ENCODE peak calls at places on chromosomes 1 and 21, in six cellular contexts. One of them, this sample, is unnamed.

GRCh38 chr1:171128463-171128862 is 37.8 kb downstream of the FMO3 start:
- DNase-seq in H1: no peak
- DNase-seq in sigmoid colon: peak
- DNase-seq in IMR-90: no peak
- DNase-seq in BJ: no peak
- DNase-seq in kidney epithelial cell: no peak
- DNase-seq in this sample: no peak

GRCh38 chr1:245873068-245873467 is 634.0 kb downstream of the SMYD3 start:
- DNase-seq in H1: no peak
- DNase-seq in sigmoid colon: no peak
- DNase-seq in IMR-90: peak
- DNase-seq in kidney epithelial cell: no peak
- DNase-seq in BJ: no peak
- DNase-seq in this sample: no peak

GRCh38 chr1:234726359-234726836 is 116.4 kb upstream of the IRF2BP2 start:
- DNase-seq in H1: no peak
- DNase-seq in kidney epithelial cell: no peak
- DNase-seq in IMR-90: peak
- DNase-seq in BJ: no peak
- DNase-seq in sigmoid colon: peak
- DNase-seq in this sample: no peak

GRCh38 chr1:166391677-166392076 is 224.9 kb upstream of the FAM78B start:
- DNase-seq in sigmoid colon: no peak
- DNase-seq in kidney epithelial cell: no peak
- DNase-seq in H1: no peak
- DNase-seq in BJ: no peak
- DNase-seq in IMR-90: no peak
- DNase-seq in this sample: no peak

GRCh38 chr1:236284291-236284711 is 2.5 kb upstream of the ERO1B start:
- DNase-seq in IMR-90: no peak
- DNase-seq in kidney epithelial cell: no peak
- DNase-seq in sigmoid colon: no peak
- DNase-seq in BJ: no peak
- DNase-seq in H1: no peak
- DNase-seq in this sample: no peak

GRCh38 chr1:238176441-238176840 is 285.7 kb upstream of the ZP4 start:
- DNase-seq in sigmoid colon: no peak
- DNase-seq in H1: no peak
- DNase-seq in BJ: no peak
- DNase-seq in kidney epithelial cell: no peak
- DNase-seq in IMR-90: no peak
- DNase-seq in this sample: no peak

GRCh38 chr21:44434936-44435635 is 20.2 kb upstream of the LRRC3 start:
- DNase-seq in IMR-90: no peak
- DNase-seq in kidney epithelial cell: no peak
- DNase-seq in BJ: no peak
- DNase-seq in sigmoid colon: peak
- DNase-seq in H1: no peak
- DNase-seq in this sample: peak

GRCh38 chr21:30269803-30270530 is 12.8 kb downstream of the KRTAP24-1 start:
- DNase-seq in sigmoid colon: no peak
- DNase-seq in H1: no peak
- DNase-seq in IMR-90: no peak
- DNase-seq in BJ: no peak
- DNase-seq in kidney epithelial cell: no peak
- DNase-seq in this sample: no peak

GRCh38 chr1:181674617-181675016 is 191.3 kb downstream of the CACNA1E start:
- DNase-seq in BJ: no peak
- DNase-seq in IMR-90: no peak
- DNase-seq in H1: no peak
- DNase-seq in kidney epithelial cell: no peak
- DNase-seq in sigmoid colon: no peak
- DNase-seq in this sample: no peak

GRCh38 chr21:38945536-38946245 is 140.0 kb downstream of the ETS2 start:
- DNase-seq in BJ: no peak
- DNase-seq in IMR-90: peak
- DNase-seq in kidney epithelial cell: no peak
- DNase-seq in sigmoid colon: no peak
- DNase-seq in H1: peak
- DNase-seq in this sample: no peak

GRCh38 chr1:33163621-33164071 is 18.2 kb downstream of the TRIM62 start:
- DNase-seq in IMR-90: peak
- DNase-seq in kidney epithelial cell: no peak
- DNase-seq in BJ: no peak
- DNase-seq in sigmoid colon: no peak
- DNase-seq in H1: no peak
- DNase-seq in this sample: no peak

GRCh38 chr1:31981976-31982375 is 31.7 kb upstream of the KHDRBS1 start:
- DNase-seq in sigmoid colon: no peak
- DNase-seq in IMR-90: no peak
- DNase-seq in BJ: no peak
- DNase-seq in H1: no peak
- DNase-seq in kidney epithelial cell: no peak
- DNase-seq in this sample: no peak

GRCh38 chr1:22831729-22832413 is 121.2 kb downstream of the EPHB2 start:
- DNase-seq in IMR-90: peak
- DNase-seq in sigmoid colon: no peak
- DNase-seq in H1: no peak
- DNase-seq in BJ: peak
- DNase-seq in kidney epithelial cell: peak
- DNase-seq in this sample: no peak

DNA sequence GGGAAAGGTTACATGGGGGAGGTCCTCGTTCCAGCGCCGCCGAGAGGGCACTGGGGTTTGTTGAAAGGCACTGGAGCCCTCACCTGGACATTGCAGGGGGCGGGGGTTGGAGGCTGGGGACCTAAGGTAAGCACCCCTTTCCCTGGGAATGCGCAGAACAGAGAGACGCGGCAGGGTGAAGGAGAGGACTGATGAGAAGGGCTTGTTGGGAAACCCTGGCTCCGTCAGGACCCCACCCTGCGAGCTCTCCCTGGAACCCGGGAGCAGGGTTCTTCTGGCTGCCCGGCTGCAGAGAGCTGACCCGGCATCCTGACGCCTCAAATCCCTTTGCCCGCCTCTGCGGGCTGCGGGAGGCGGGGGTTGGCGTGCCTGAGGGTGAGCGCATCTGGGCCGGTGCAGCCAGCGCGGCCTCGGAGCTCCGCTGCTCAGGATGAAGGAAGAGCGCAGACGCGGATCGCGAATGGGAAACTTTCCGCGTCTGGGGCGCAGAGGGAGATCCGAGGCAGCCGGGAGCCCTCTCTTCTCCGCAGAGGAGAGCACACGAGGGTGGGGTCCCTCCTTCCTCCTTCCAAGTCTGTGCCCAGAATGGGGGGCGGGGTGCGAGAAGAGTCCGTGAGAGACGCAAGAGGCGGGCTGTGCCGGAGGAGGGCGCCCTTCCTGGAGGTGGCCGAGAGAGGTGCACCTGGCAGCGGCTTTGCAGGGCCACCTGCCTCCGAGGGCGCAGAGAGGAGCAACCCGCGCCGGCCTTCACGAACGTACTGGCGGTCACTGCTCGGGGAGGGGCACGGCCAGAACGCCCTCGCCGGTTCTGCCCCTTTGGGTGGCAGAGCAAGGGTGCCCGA is 2.4 kb downstream of the IGSF21 start:
- DNase-seq in sigmoid colon: no peak
- DNase-seq in IMR-90: no peak
- DNase-seq in H1: peak
- DNase-seq in kidney epithelial cell: no peak
- DNase-seq in BJ: no peak
- DNase-seq in this sample: peak
- TF ChIP-seq CTCF in sigmoid colon: no peak
- TF ChIP-seq CTCF in IMR-90: no peak
- TF ChIP-seq CTCF in H1: peak
- TF ChIP-seq CTCF in kidney epithelial cell: peak
- TF ChIP-seq CTCF in BJ: peak
- TF ChIP-seq CTCF in this sample: peak

GRCh38 chr1:25532970-25533369 is 10.4 kb upstream of the LDLRAP1 start:
- DNase-seq in sigmoid colon: no peak
- DNase-seq in IMR-90: no peak
- DNase-seq in kidney epithelial cell: no peak
- DNase-seq in BJ: no peak
- DNase-seq in H1: no peak
- DNase-seq in this sample: no peak
- TF ChIP-seq CTCF in sigmoid colon: no peak
- TF ChIP-seq CTCF in IMR-90: no peak
- TF ChIP-seq CTCF in kidney epithelial cell: no peak
- TF ChIP-seq CTCF in BJ: no peak
- TF ChIP-seq CTCF in H1: peak
- TF ChIP-seq CTCF in this sample: no peak

DNA sequence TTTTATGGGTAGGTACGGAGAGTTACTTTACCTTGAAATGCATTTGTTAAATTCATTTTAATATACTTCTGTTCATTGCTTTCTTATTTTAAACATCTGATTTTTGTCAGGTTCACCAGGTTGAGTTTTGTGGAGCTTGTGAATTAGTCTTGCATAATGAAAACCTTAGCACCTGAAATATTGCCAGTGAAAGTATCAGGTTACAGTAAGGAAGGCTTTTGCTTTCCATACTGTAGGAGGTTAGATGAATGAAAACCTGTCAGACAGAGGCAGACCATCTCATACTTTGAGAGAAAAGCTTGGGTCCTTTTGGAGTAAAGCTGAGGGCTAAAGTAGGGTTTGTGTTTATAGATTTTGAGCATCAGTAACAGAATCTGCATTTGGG is 34.7 kb downstream of the THRAP3 start:
- DNase-seq in sigmoid colon: no peak
- DNase-seq in BJ: no peak
- DNase-seq in kidney epithelial cell: no peak
- DNase-seq in H1: no peak
- DNase-seq in IMR-90: peak
- DNase-seq in this sample: no peak
- TF ChIP-seq CTCF in sigmoid colon: no peak
- TF ChIP-seq CTCF in BJ: no peak
- TF ChIP-seq CTCF in kidney epithelial cell: no peak
- TF ChIP-seq CTCF in H1: no peak
- TF ChIP-seq CTCF in IMR-90: no peak
- TF ChIP-seq CTCF in this sample: no peak

GRCh38 chr21:43268086-43268803 is 99.4 kb downstream of the CRYAA start:
- DNase-seq in sigmoid colon: no peak
- DNase-seq in H1: no peak
- DNase-seq in IMR-90: no peak
- DNase-seq in kidney epithelial cell: no peak
- DNase-seq in BJ: no peak
- DNase-seq in this sample: no peak

GRCh38 chr21:43268804-43269186 is 100.0 kb downstream of the CRYAA start:
- DNase-seq in H1: no peak
- DNase-seq in kidney epithelial cell: no peak
- DNase-seq in BJ: no peak
- DNase-seq in IMR-90: no peak
- DNase-seq in sigmoid colon: no peak
- DNase-seq in this sample: no peak

GRCh38 chr21:43270800-43271261 is 102.0 kb downstream of the CRYAA start:
- DNase-seq in BJ: no peak
- DNase-seq in H1: no peak
- DNase-seq in kidney epithelial cell: no peak
- DNase-seq in sigmoid colon: no peak
- DNase-seq in IMR-90: no peak
- DNase-seq in this sample: no peak

GRCh38 chr21:43269981-43270670 is 101.3 kb downstream of the CRYAA start:
- DNase-seq in sigmoid colon: no peak
- DNase-seq in H1: no peak
- DNase-seq in IMR-90: no peak
- DNase-seq in BJ: no peak
- DNase-seq in kidney epithelial cell: no peak
- DNase-seq in this sample: no peak

DNA sequence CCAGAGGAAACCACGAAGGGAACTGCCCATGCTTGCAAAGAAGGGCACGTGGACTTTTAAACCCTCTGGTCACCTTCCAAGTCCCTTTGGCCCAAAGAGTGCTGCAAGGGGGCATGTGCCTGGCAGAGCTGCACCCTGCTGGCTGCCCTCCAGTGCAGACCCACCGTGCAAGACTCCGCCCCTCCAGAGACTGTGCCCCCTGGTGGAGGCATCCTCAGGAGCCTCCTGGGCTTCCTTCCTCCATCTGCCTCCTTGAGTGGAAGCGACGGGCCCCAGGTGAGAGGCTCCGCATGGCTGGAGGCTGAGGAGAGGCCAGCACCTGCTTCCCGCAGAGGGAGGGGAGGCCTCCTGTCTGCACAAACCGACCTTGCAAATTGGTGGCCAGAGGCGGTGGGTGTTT is 100.7 kb downstream of the CRYAA start:
- DNase-seq in sigmoid colon: no peak
- DNase-seq in H1: no peak
- DNase-seq in BJ: no peak
- DNase-seq in IMR-90: no peak
- DNase-seq in kidney epithelial cell: no peak
- DNase-seq in this sample: no peak
- TF ChIP-seq CTCF in sigmoid colon: no peak
- TF ChIP-seq CTCF in H1: peak
- TF ChIP-seq CTCF in BJ: peak
- TF ChIP-seq CTCF in IMR-90: peak
- TF ChIP-seq CTCF in kidney epithelial cell: peak
- TF ChIP-seq CTCF in this sample: peak

DNA sequence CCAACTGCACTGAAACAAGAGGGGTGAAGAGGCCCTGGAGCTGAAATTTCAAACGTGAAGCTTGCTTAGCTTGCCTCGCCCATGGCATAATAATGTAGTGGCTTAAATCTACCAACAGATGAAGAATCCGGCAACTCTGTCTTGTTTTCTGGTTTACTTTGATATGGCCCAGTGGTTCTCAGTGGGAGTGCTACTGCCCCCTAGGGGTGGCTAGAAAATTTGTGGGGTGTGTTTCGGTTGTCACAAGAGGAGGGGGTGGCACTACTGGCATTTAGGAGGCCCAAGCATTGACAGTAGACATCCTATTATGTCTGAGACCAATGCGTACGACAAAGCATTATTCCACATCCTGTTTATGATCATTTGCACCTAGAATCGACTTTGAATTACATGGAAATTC is 51.9 kb upstream of the C8B start:
- DNase-seq in H1: no peak
- DNase-seq in IMR-90: no peak
- DNase-seq in BJ: no peak
- DNase-seq in sigmoid colon: no peak
- DNase-seq in kidney epithelial cell: no peak
- DNase-seq in this sample: no peak
- TF ChIP-seq CTCF in H1: peak
- TF ChIP-seq CTCF in IMR-90: peak
- TF ChIP-seq CTCF in BJ: peak
- TF ChIP-seq CTCF in sigmoid colon: no peak
- TF ChIP-seq CTCF in kidney epithelial cell: peak
- TF ChIP-seq CTCF in this sample: peak

GRCh38 chr1:21492171-21492625 is 17.0 kb upstream of the ALPL start:
- DNase-seq in BJ: no peak
- DNase-seq in H1: no peak
- DNase-seq in IMR-90: no peak
- DNase-seq in kidney epithelial cell: no peak
- DNase-seq in sigmoid colon: no peak
- DNase-seq in this sample: no peak

GRCh38 chr1:21494196-21494595 is 15.0 kb upstream of the ALPL start:
- DNase-seq in BJ: no peak
- DNase-seq in kidney epithelial cell: no peak
- DNase-seq in H1: no peak
- DNase-seq in sigmoid colon: no peak
- DNase-seq in IMR-90: no peak
- DNase-seq in this sample: no peak

GRCh38 chr1:21491483-21492170 is 17.6 kb upstream of the ALPL start:
- DNase-seq in H1: no peak
- DNase-seq in sigmoid colon: no peak
- DNase-seq in IMR-90: no peak
- DNase-seq in kidney epithelial cell: no peak
- DNase-seq in BJ: no peak
- DNase-seq in this sample: no peak

GRCh38 chr1:21489146-21489545 is 20.1 kb upstream of the ALPL start:
- DNase-seq in H1: no peak
- DNase-seq in BJ: no peak
- DNase-seq in kidney epithelial cell: no peak
- DNase-seq in sigmoid colon: no peak
- DNase-seq in IMR-90: no peak
- DNase-seq in this sample: no peak

GRCh38 chr1:21490774-21491482 is 18.3 kb upstream of the ALPL start:
- DNase-seq in kidney epithelial cell: no peak
- DNase-seq in H1: no peak
- DNase-seq in BJ: peak
- DNase-seq in sigmoid colon: no peak
- DNase-seq in IMR-90: peak
- DNase-seq in this sample: no peak
- TF ChIP-seq CTCF in kidney epithelial cell: peak
- TF ChIP-seq CTCF in H1: peak
- TF ChIP-seq CTCF in BJ: peak
- TF ChIP-seq CTCF in sigmoid colon: peak
- TF ChIP-seq CTCF in IMR-90: peak
- TF ChIP-seq CTCF in this sample: peak